ENCODE peak calls at places on chromosomes 5 and 9, in eight cellular contexts. One of them, this sample, is unnamed.
A peak's percentile ranks its signal among the peaks of the same experiment; 100 is the strongest.

GRCh38 chr9:133246507-133247390 is 28.3 kb downstream of the ABO start:
- DNase-seq in cardiac fibroblast: no peak
- DNase-seq in PC-9: no peak
- DNase-seq in ovary: peak; percentile 21
- DNase-seq in heart left ventricle: no peak
- DNase-seq in right atrium auricular region: no peak
- DNase-seq in fibroblast of villous mesenchyme: no peak
- DNase-seq in Caco-2: no peak
- DNase-seq in this sample: no peak

GRCh38 chr5:68458416-68458815 is 242.9 kb downstream of the PIK3R1 start:
- DNase-seq in fibroblast of villous mesenchyme: no peak
- DNase-seq in Caco-2: no peak
- DNase-seq in cardiac fibroblast: no peak
- DNase-seq in right atrium auricular region: no peak
- DNase-seq in PC-9: no peak
- DNase-seq in ovary: no peak
- DNase-seq in heart left ventricle: no peak
- DNase-seq in this sample: no peak

GRCh38 chr9:117815315-117815714 is 111.1 kb downstream of the TLR4 start:
- DNase-seq in fibroblast of villous mesenchyme: no peak
- DNase-seq in PC-9: no peak
- DNase-seq in Caco-2: no peak
- DNase-seq in ovary: no peak
- DNase-seq in heart left ventricle: no peak
- DNase-seq in right atrium auricular region: no peak
- DNase-seq in cardiac fibroblast: no peak
- DNase-seq in this sample: no peak

GRCh38 chr5:32710335-32710858 is 724 bp upstream of the NPR3 start:
- DNase-seq in PC-9: no peak
- DNase-seq in heart left ventricle: peak; percentile 55
- DNase-seq in Caco-2: no peak
- DNase-seq in fibroblast of villous mesenchyme: no peak
- DNase-seq in cardiac fibroblast: no peak
- DNase-seq in right atrium auricular region: no peak
- DNase-seq in ovary: peak; percentile 25
- DNase-seq in this sample: no peak

GRCh38 chr9:130769004-130769403 is 66.0 kb upstream of the ABL1 start:
- DNase-seq in ovary: no peak
- DNase-seq in fibroblast of villous mesenchyme: no peak
- DNase-seq in heart left ventricle: no peak
- DNase-seq in cardiac fibroblast: no peak
- DNase-seq in Caco-2: no peak
- DNase-seq in right atrium auricular region: no peak
- DNase-seq in PC-9: no peak
- DNase-seq in this sample: no peak

GRCh38 chr5:32233696-32234447 is 59.8 kb upstream of the GOLPH3 start:
- DNase-seq in fibroblast of villous mesenchyme: peak; percentile 74
- DNase-seq in Caco-2: no peak
- DNase-seq in ovary: peak; percentile 36
- DNase-seq in right atrium auricular region: no peak
- DNase-seq in heart left ventricle: no peak
- DNase-seq in PC-9: no peak
- DNase-seq in cardiac fibroblast: peak; percentile 66
- DNase-seq in this sample: peak; percentile 36

GRCh38 chr5:123122273-123122672 is 33.2 kb downstream of the PRDM6 start:
- DNase-seq in fibroblast of villous mesenchyme: no peak
- DNase-seq in cardiac fibroblast: no peak
- DNase-seq in heart left ventricle: no peak
- DNase-seq in ovary: no peak
- DNase-seq in PC-9: no peak
- DNase-seq in Caco-2: no peak
- DNase-seq in right atrium auricular region: no peak
- DNase-seq in this sample: no peak

GRCh38 chr9:130732131-130732530 is 38.6 kb downstream of the EXOSC2 start:
- DNase-seq in right atrium auricular region: no peak
- DNase-seq in cardiac fibroblast: peak; percentile 19
- DNase-seq in Caco-2: no peak
- DNase-seq in PC-9: no peak
- DNase-seq in fibroblast of villous mesenchyme: no peak
- DNase-seq in ovary: no peak
- DNase-seq in heart left ventricle: no peak
- DNase-seq in this sample: no peak

GRCh38 chr5:92713361-92713875 is 867.6 kb downstream of the NR2F1-AS1 start:
- DNase-seq in ovary: no peak
- DNase-seq in right atrium auricular region: no peak
- DNase-seq in heart left ventricle: no peak
- DNase-seq in Caco-2: no peak
- DNase-seq in fibroblast of villous mesenchyme: no peak
- DNase-seq in cardiac fibroblast: no peak
- DNase-seq in PC-9: no peak
- DNase-seq in this sample: no peak

GRCh38 chr5:61625682-61626620 is 293.9 kb downstream of the ZSWIM6 start:
- DNase-seq in fibroblast of villous mesenchyme: peak; percentile 52
- DNase-seq in ovary: peak; percentile 67
- DNase-seq in Caco-2: no peak
- DNase-seq in PC-9: peak; percentile 73
- DNase-seq in heart left ventricle: peak; percentile 82
- DNase-seq in right atrium auricular region: peak; percentile 74
- DNase-seq in cardiac fibroblast: peak; percentile 18
- DNase-seq in this sample: peak; percentile 49

GRCh38 chr5:92402045-92402444 is 1018.9 kb upstream of the ARRDC3 start:
- DNase-seq in Caco-2: no peak
- DNase-seq in cardiac fibroblast: peak; percentile 56
- DNase-seq in fibroblast of villous mesenchyme: no peak
- DNase-seq in PC-9: no peak
- DNase-seq in heart left ventricle: no peak
- DNase-seq in right atrium auricular region: no peak
- DNase-seq in ovary: no peak
- DNase-seq in this sample: peak; percentile 0

GRCh38 chr5:79806741-79807140 is 117.1 kb downstream of the CMYA5 start:
- DNase-seq in heart left ventricle: no peak
- DNase-seq in Caco-2: no peak
- DNase-seq in right atrium auricular region: no peak
- DNase-seq in PC-9: no peak
- DNase-seq in cardiac fibroblast: peak; percentile 6
- DNase-seq in fibroblast of villous mesenchyme: no peak
- DNase-seq in ovary: no peak
- DNase-seq in this sample: peak; percentile 16

GRCh38 chr5:675876-676698 is 17.1 kb downstream of the TPPP start:
- DNase-seq in right atrium auricular region: no peak
- DNase-seq in PC-9: no peak
- DNase-seq in fibroblast of villous mesenchyme: no peak
- DNase-seq in Caco-2: no peak
- DNase-seq in ovary: peak; percentile 13
- DNase-seq in heart left ventricle: no peak
- DNase-seq in cardiac fibroblast: no peak
- DNase-seq in this sample: no peak

GRCh38 chr5:116044073-116044472 is 11.8 kb downstream of the ARL14EPL start:
- DNase-seq in ovary: no peak
- DNase-seq in Caco-2: no peak
- DNase-seq in fibroblast of villous mesenchyme: no peak
- DNase-seq in right atrium auricular region: no peak
- DNase-seq in heart left ventricle: no peak
- DNase-seq in PC-9: no peak
- DNase-seq in cardiac fibroblast: no peak
- DNase-seq in this sample: no peak

GRCh38 chr5:82244151-82244550 is 34.0 kb downstream of the RPS23 start:
- DNase-seq in PC-9: no peak
- DNase-seq in heart left ventricle: no peak
- DNase-seq in cardiac fibroblast: no peak
- DNase-seq in fibroblast of villous mesenchyme: no peak
- DNase-seq in right atrium auricular region: no peak
- DNase-seq in ovary: no peak
- DNase-seq in Caco-2: no peak
- DNase-seq in this sample: no peak

GRCh38 chr5:82246960-82247574 is 31.1 kb downstream of the RPS23 start:
- DNase-seq in fibroblast of villous mesenchyme: no peak
- DNase-seq in right atrium auricular region: no peak
- DNase-seq in heart left ventricle: no peak
- DNase-seq in Caco-2: no peak
- DNase-seq in ovary: no peak
- DNase-seq in cardiac fibroblast: no peak
- DNase-seq in PC-9: no peak
- DNase-seq in this sample: no peak

DNA sequence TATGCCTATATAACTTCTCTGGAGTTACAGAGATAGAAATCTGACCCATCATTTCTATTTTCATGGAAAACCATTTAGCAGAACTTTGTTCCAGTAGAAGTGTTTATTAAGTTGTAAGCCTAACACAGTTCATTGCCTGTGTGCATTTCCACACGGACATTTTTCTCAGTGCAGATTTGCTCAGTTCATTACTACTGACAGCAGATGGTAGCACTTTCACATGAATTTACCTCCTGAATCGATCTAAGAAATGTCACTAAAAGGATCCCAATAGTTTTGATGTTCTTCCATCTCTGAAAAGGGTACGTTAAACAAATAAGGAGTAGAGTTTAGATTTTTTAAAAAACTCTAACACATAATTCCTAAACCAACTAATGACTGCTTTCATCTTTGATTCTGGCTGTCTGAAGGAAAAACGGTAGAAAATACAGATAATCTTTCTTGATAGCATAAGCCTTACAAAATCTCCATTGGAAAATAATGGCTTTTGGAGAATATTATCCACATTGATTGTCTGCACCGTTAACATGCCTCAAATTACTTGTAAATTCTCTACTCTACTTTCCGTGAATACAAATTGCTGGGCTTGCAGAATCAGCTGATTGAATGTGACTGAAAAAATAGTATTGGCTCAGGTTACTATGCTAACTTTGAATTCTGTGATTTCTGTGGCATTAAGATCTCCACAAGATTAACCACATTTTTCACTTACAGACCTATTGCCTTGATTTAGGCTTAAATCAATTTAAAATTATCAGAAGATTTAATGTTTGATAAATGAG is 33.1 kb downstream of the RPS23 start:
- DNase-seq in ovary: no peak
- DNase-seq in heart left ventricle: no peak
- DNase-seq in PC-9: no peak
- DNase-seq in right atrium auricular region: no peak
- DNase-seq in fibroblast of villous mesenchyme: peak; percentile 8
- DNase-seq in cardiac fibroblast: peak; percentile 6
- DNase-seq in Caco-2: no peak
- DNase-seq in this sample: peak; percentile 9
- TF ChIP-seq CTCF in ovary: no peak
- TF ChIP-seq CTCF in heart left ventricle: no peak
- TF ChIP-seq CTCF in PC-9: no peak
- TF ChIP-seq CTCF in right atrium auricular region: no peak
- TF ChIP-seq CTCF in fibroblast of villous mesenchyme: peak; percentile 10
- TF ChIP-seq CTCF in cardiac fibroblast: peak; percentile 1
- TF ChIP-seq CTCF in Caco-2: no peak
- TF ChIP-seq CTCF in this sample: no peak

GRCh38 chr9:134592018-134592818 is 49.4 kb upstream of the COL5A1 start:
- DNase-seq in right atrium auricular region: peak; percentile 84
- DNase-seq in heart left ventricle: no peak
- DNase-seq in cardiac fibroblast: peak; percentile 97
- DNase-seq in PC-9: peak; percentile 52
- DNase-seq in fibroblast of villous mesenchyme: peak; percentile 90
- DNase-seq in Caco-2: no peak
- DNase-seq in ovary: no peak
- DNase-seq in this sample: peak; percentile 99
- H3K4me3 ChIP-seq in right atrium auricular region: no peak overlapping the region
- H3K4me3 ChIP-seq in heart left ventricle: no peak overlapping the region
- H3K4me3 ChIP-seq in cardiac fibroblast: no peak overlapping the region
- H3K4me3 ChIP-seq in PC-9: no peak overlapping the region
- H3K4me3 ChIP-seq in fibroblast of villous mesenchyme: no peak overlapping the region
- H3K4me3 ChIP-seq in Caco-2: no peak overlapping the region
- H3K4me3 ChIP-seq in ovary: no peak overlapping the region
- H3K4me3 ChIP-seq in this sample: peak overlapping the region; percentile 49

DNA sequence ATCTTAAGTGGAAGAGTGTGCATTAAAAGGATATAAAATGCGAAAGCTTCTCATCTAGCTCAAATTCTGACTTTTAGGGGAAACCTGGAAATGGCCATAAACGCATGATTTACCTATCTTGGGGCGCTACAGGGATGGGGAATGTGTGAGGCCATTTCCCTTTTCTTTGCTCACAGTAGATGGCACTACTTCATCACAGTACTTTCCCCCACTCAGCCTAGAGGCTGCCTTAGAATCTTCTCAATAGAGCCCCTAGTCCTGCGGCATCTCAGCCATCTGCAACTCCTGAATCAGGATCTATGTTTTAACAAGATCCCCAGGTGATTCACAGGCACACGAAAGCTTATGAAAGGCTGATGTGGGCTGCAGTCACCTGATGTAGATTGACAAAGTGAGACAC is 110.8 kb downstream of the LHFPL2 start:
- DNase-seq in fibroblast of villous mesenchyme: peak; percentile 75
- DNase-seq in right atrium auricular region: no peak
- DNase-seq in heart left ventricle: no peak
- DNase-seq in Caco-2: peak; percentile 46
- DNase-seq in PC-9: peak; percentile 15
- DNase-seq in cardiac fibroblast: peak; percentile 72
- DNase-seq in ovary: no peak
- DNase-seq in this sample: peak; percentile 62
- TF ChIP-seq CTCF in fibroblast of villous mesenchyme: peak; percentile 64
- TF ChIP-seq CTCF in right atrium auricular region: no peak
- TF ChIP-seq CTCF in heart left ventricle: peak; percentile 30
- TF ChIP-seq CTCF in Caco-2: no peak
- TF ChIP-seq CTCF in PC-9: peak; percentile 52
- TF ChIP-seq CTCF in cardiac fibroblast: peak; percentile 53
- TF ChIP-seq CTCF in ovary: peak; percentile 30
- TF ChIP-seq CTCF in this sample: peak; percentile 72

GRCh38 chr9:90846770-90847419 is 45.3 kb downstream of the SYK start:
- DNase-seq in cardiac fibroblast: no peak
- DNase-seq in heart left ventricle: no peak
- DNase-seq in right atrium auricular region: no peak
- DNase-seq in PC-9: no peak
- DNase-seq in ovary: no peak
- DNase-seq in fibroblast of villous mesenchyme: no peak
- DNase-seq in Caco-2: no peak
- DNase-seq in this sample: no peak

GRCh38 chr9:90851444-90851843 is 49.8 kb downstream of the SYK start:
- DNase-seq in ovary: no peak
- DNase-seq in PC-9: no peak
- DNase-seq in Caco-2: no peak
- DNase-seq in cardiac fibroblast: no peak
- DNase-seq in fibroblast of villous mesenchyme: no peak
- DNase-seq in heart left ventricle: no peak
- DNase-seq in right atrium auricular region: no peak
- DNase-seq in this sample: no peak

GRCh38 chr9:90853945-90854344 is 52.3 kb downstream of the SYK start:
- DNase-seq in right atrium auricular region: no peak
- DNase-seq in cardiac fibroblast: no peak
- DNase-seq in Caco-2: no peak
- DNase-seq in ovary: no peak
- DNase-seq in fibroblast of villous mesenchyme: no peak
- DNase-seq in PC-9: no peak
- DNase-seq in heart left ventricle: no peak
- DNase-seq in this sample: no peak

GRCh38 chr9:90847971-90848370 is 46.4 kb downstream of the SYK start:
- DNase-seq in cardiac fibroblast: no peak
- DNase-seq in fibroblast of villous mesenchyme: no peak
- DNase-seq in right atrium auricular region: peak; percentile 21
- DNase-seq in heart left ventricle: no peak
- DNase-seq in ovary: no peak
- DNase-seq in Caco-2: no peak
- DNase-seq in PC-9: no peak
- DNase-seq in this sample: no peak

GRCh38 chr9:90848866-90849265 is 47.2 kb downstream of the SYK start:
- DNase-seq in PC-9: no peak
- DNase-seq in heart left ventricle: no peak
- DNase-seq in cardiac fibroblast: no peak
- DNase-seq in fibroblast of villous mesenchyme: no peak
- DNase-seq in Caco-2: no peak
- DNase-seq in right atrium auricular region: no peak
- DNase-seq in ovary: no peak
- DNase-seq in this sample: no peak
- H3K4me3 ChIP-seq in PC-9: no peak overlapping the region
- H3K4me3 ChIP-seq in heart left ventricle: no peak overlapping the region
- H3K4me3 ChIP-seq in cardiac fibroblast: no peak overlapping the region
- H3K4me3 ChIP-seq in fibroblast of villous mesenchyme: no peak overlapping the region
- H3K4me3 ChIP-seq in Caco-2: no peak overlapping the region
- H3K4me3 ChIP-seq in right atrium auricular region: no peak overlapping the region
- H3K4me3 ChIP-seq in ovary: no peak overlapping the region
- H3K4me3 ChIP-seq in this sample: no peak overlapping the region